ENCODE peak calls at places on chromosomes 2 and 18, in four cellular contexts. R is IMR-90, Z is H1, C is H9. K is an unnamed sample.
A peak's percentile ranks its signal among the peaks of the same experiment; 100 is the strongest.

GRCh38 chr2:181072486-181072885 is 92.1 kb downstream of the UBE2E3 start:
- DNase-seq in R (peak; percentile 62), Z (no peak), C (no peak), K (no peak)

GRCh38 chr2:60552096-60552850 is 1.2 kb downstream of the BCL11A start:
- DNase-seq in R (no peak), Z (peak; percentile 68), C (peak; percentile 36), K (no peak)

GRCh38 chr2:215066138-215066537 is 72.3 kb downstream of the ABCA12 start:
- DNase-seq in R (no peak), Z (no peak), C (no peak), K (no peak)

GRCh38 chr2:173258704-173259103 is 96.0 kb upstream of the CDCA7 start:
- DNase-seq in R (no peak), Z (no peak), C (no peak), K (no peak)

GRCh38 chr2:111119004-111119846 is 1.5 kb upstream of the BCL2L11 start:
- DNase-seq in R (no peak), Z (peak; percentile 66), C (peak; percentile 48), K (peak; percentile 23)

GRCh38 chr18:70030728-70031127 is 83.1 kb upstream of the CD226 start:
- DNase-seq in R (no peak), Z (no peak), C (no peak), K (no peak)

GRCh38 chr2:240888130-240888889 is 7.6 kb downstream of the MAB21L4 start:
- DNase-seq in R (no peak), Z (no peak), C (no peak), K (no peak)

GRCh38 chr18:77071711-77072292 is 60.8 kb downstream of the MBP start:
- DNase-seq in R (peak; percentile 100), Z (no peak), C (no peak), K (no peak)

GRCh38 chr2:7089898-7090510 is 172.8 kb downstream of the RNF144A start:
- DNase-seq in R (no peak), Z (no peak), C (no peak), K (no peak)

GRCh38 chr2:190970170-190970569 is 43.8 kb downstream of the STAT1 start:
- DNase-seq in R (no peak), Z (no peak), C (no peak), K (no peak)

GRCh38 chr2:85660725-85661124 is 7.3 kb downstream of the SFTPB start:
- DNase-seq in R (no peak), Z (no peak), C (no peak), K (no peak)

GRCh38 chr2:181552808-181553207 is 95.6 kb downstream of the ITGA4 start:
- DNase-seq in R (no peak), Z (no peak), C (no peak), K (no peak)

DNA sequence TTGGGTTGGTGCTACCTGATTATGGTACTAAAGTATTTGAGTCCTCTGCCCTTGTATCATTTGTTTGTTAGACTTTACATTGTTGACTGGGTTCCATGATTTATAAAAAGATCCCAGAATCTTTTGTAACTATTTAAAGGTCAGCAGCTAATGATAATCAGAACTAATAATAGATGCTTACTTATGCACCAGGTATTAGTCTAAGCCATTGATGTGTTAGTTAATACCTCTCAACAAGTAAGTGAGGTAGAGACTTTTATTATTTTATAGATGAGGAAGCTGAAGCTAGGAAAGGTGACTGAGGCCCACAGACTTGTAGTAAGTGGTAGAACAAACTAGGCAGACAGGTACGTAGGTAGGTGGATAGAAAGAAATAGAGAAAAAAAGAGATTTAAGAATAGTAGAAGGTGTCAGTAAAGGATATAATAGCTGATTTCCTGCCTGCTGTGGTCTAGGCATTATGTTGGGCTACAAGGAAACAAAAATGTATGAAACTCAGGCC is 68.1 kb downstream of the CRIM1 start:
- DNase-seq in R (no peak), Z (no peak), C (no peak), K (no peak)
- H3K14ac ChIP-seq in R (no peak overlapping the region), Z (no peak overlapping the region), C (no peak overlapping the region), K (no peak overlapping the region)

DNA sequence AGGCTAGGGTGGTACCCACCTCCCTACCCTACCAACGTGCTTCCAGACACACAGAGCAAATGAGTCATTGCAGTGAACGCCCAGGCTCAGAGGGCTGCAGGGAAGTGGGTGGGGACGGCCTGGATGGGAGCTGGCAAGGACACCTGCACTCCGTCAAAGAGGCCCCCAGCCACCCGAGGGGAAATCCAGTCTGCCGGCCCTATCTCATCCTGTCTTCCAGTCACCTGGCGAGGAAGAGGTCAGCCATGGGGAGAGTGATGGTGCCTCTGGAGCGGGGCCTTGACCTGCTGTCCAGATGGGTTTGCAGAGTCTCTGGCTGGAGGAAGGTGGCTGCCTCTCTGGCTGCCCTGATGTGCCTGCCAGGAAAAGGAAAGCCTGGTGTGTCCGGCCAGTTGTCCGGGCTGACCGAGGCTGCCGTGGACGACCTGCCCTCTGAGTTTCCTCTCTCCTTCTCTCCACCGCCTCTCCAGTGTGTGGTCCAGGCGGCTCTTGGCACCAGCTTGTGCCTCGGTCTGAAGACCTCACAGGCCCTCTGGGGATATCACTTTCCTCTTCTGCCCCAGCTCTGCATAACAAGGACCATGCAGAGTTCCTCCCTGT is 209.7 kb upstream of the COPS8 start:
- DNase-seq in R (no peak), Z (peak; percentile 39), C (no peak), K (no peak)
- H3K14ac ChIP-seq in R (no peak overlapping the region), Z (no peak overlapping the region), C (no peak overlapping the region), K (no peak overlapping the region)

GRCh38 chr2:27021253-27021801 is 11.4 kb upstream of the TMEM214 start:
- DNase-seq in R (no peak), Z (no peak), C (no peak), K (no peak)
- H3K14ac ChIP-seq in R (no peak overlapping the region), Z (no peak overlapping the region), C (no peak overlapping the region), K (no peak overlapping the region)

GRCh38 chr18:58353581-58353980 is 275.3 kb downstream of the ALPK2 start:
- DNase-seq in R (no peak), Z (no peak), C (no peak), K (no peak)

GRCh38 chr18:58351776-58352175 is 277.1 kb downstream of the ALPK2 start:
- DNase-seq in R (no peak), Z (no peak), C (no peak), K (no peak)

GRCh38 chr18:58354791-58355190 is 274.1 kb downstream of the ALPK2 start:
- DNase-seq in R (no peak), Z (no peak), C (no peak), K (no peak)

GRCh38 chr18:58355243-58355642 is 273.6 kb downstream of the ALPK2 start:
- DNase-seq in R (no peak), Z (no peak), C (no peak), K (no peak)

GRCh38 chr18:58354051-58354450 is 274.8 kb downstream of the ALPK2 start:
- DNase-seq in R (no peak), Z (no peak), C (no peak), K (no peak)
- H3K14ac ChIP-seq in R (no peak overlapping the region), Z (no peak overlapping the region), C (no peak overlapping the region), K (no peak overlapping the region)

K was measured in neuronal stem cell.